ENCODE peak calls at places on chromosomes 2 and 18, in seven cellular contexts. H, B, A, X, R, D and N are unnamed samples.

GRCh38 chr2:218985021-218985324 is at the start of gene FEV:
- DNase-seq in X (no peak), A (no peak), H (peak; percentile 42), B (no peak), R (no peak), D (no peak), N (no peak)

GRCh38 chr2:229675569-229675968 is 38.8 kb downstream of the DNER start:
- DNase-seq in X (no peak), H (no peak), B (no peak), A (no peak), R (no peak), D (no peak), N (no peak)

GRCh38 chr2:131682122-131682944 is 154.6 kb downstream of the CCDC74A start:
- DNase-seq in R (peak; percentile 83), B (peak; percentile 68), A (no peak), H (peak; percentile 79), X (peak; percentile 92), D (peak; percentile 41), N (peak; percentile 89)

GRCh38 chr2:222899413-222900181 is 38.8 kb downstream of the ACSL3 start:
- DNase-seq in X (no peak), A (no peak), R (no peak), B (no peak), D (no peak), H (no peak), N (no peak)

GRCh38 chr2:10312437-10312957 is 9.8 kb downstream of the HPCAL1 start:
- DNase-seq in D (no peak), R (no peak), B (no peak), A (no peak), H (no peak), X (no peak), N (no peak)

GRCh38 chr2:172488556-172488955 is 61.2 kb downstream of the ITGA6 start:
- DNase-seq in H (no peak), D (no peak), A (no peak), X (no peak), B (no peak), R (no peak), N (no peak)

GRCh38 chr18:60746491-60746890 is 373.9 kb upstream of the MC4R start:
- DNase-seq in D (no peak), X (no peak), A (no peak), B (no peak), R (no peak), H (no peak), N (peak; percentile 45)

GRCh38 chr2:152762202-152762601 is 43.8 kb downstream of the ARL6IP6 start:
- DNase-seq in H (no peak), D (no peak), X (peak; percentile 68), A (peak; percentile 9), B (peak; percentile 91), R (no peak), N (no peak)

GRCh38 chr2:46850742-46851141 is 64.9 kb downstream of the MCFD2 start:
- DNase-seq in B (peak; percentile 88), D (peak; percentile 37), R (peak; percentile 89), X (peak; percentile 83), H (no peak), A (no peak), N (no peak)

GRCh38 chr18:4987452-4988405 is 209.3 kb downstream of the AKAIN1 start:
- DNase-seq in B (no peak), A (no peak), R (no peak), H (peak; percentile 46), X (no peak), D (no peak), N (peak; percentile 96)

GRCh38 chr18:58345875-58346274 is 283.0 kb downstream of the ALPK2 start:
- DNase-seq in D (no peak), H (no peak), X (no peak), B (no peak), A (no peak), R (no peak), N (no peak)

GRCh38 chr18:63107171-63107850 is 212.3 kb downstream of the BCL2 start:
- DNase-seq in X (no peak), D (no peak), H (no peak), B (no peak), A (no peak), R (no peak), N (peak; percentile 93)

GRCh38 chr2:28545590-28546195 is 49.8 kb downstream of the PLB1 start:
- DNase-seq in D (no peak), R (peak; percentile 93), B (no peak), H (no peak), X (peak; percentile 30), A (no peak), N (no peak)

GRCh38 chr18:62781262-62781661 is 65.9 kb downstream of the PHLPP1 start:
- DNase-seq in X (no peak), R (peak; percentile 71), B (no peak), D (no peak), A (no peak), H (no peak), N (no peak)

GRCh38 chr2:120346034-120346666 is at the start of gene INHBB:
- DNase-seq in A (no peak), X (no peak), R (no peak), H (no peak), D (no peak), B (no peak), N (peak; percentile 68)

GRCh38 chr18:51617167-51617566 is 419.7 kb upstream of the MEX3C start:
- DNase-seq in B (no peak), A (no peak), X (no peak), D (no peak), R (peak; percentile 83), H (no peak), N (no peak)

GRCh38 chr2:20465716-20466391 is 19.0 kb downstream of the RHOB start:
- DNase-seq in R (no peak), A (no peak), H (peak; percentile 92), B (no peak), D (no peak), X (peak; percentile 37), N (peak; percentile 30)

GRCh38 chr2:155310589-155310988 is 612.1 kb downstream of the KCNJ3 start:
- DNase-seq in X (peak; percentile 39), H (peak; percentile 28), R (peak; percentile 9), A (peak; percentile 3), B (peak; percentile 4), D (no peak), N (peak; percentile 42)

GRCh38 chr2:174778479-174778962 is 14.2 kb upstream of the CHRNA1 start:
- DNase-seq in H (no peak), A (no peak), B (peak; percentile 90), D (no peak), X (peak; percentile 97), R (peak; percentile 69), N (no peak)

GRCh38 chr2:234690569-234691225 is 193.8 kb upstream of the ARL4C start:
- DNase-seq in D (no peak), B (no peak), X (peak; percentile 29), A (peak; percentile 73), R (peak; percentile 45), H (peak; percentile 99), N (peak; percentile 99)